ENCODE peak calls at places on chromosomes 4 and X, in four cellular contexts. K is gastrocnemius medialis, C is activated B cell treated with CpG ODN at 0.5 μM for 24 hours, B is OCI-LY7. U is an unnamed sample.

GRCh38 chr4:47533689-47534347 is 48.7 kb downstream of the ATP10D start:
- DNase-seq in K (no peak), C (no peak), B (no peak), U (no peak)

GRCh38 chr4:170007113-170007512 is 19.1 kb downstream of the MFAP3L start:
- DNase-seq in K (peak), C (no peak), B (no peak), U (no peak)

GRCh38 chr4:94743838-94744237 is 13.9 kb upstream of the BMPR1B start:
- DNase-seq in K (no peak), C (no peak), B (no peak), U (no peak)

GRCh38 chrX:52359614-52360232 is 9.1 kb upstream of the XAGE2 start:
- DNase-seq in K (no peak), C (no peak), B (no peak), U (no peak)

GRCh38 chr4:7151668-7152227 is 40.6 kb upstream of the SORCS2 start:
- DNase-seq in K (no peak), C (no peak), B (no peak), U (no peak)

GRCh38 chr4:56613101-56613862 is 67.8 kb downstream of the HOPX start:
- DNase-seq in K (no peak), C (no peak), B (no peak), U (no peak)

GRCh38 chr4:9964884-9965283 is 56.4 kb downstream of the SLC2A9 start:
- DNase-seq in K (no peak), C (no peak), B (no peak), U (no peak)

GRCh38 chr4:148737071-148737470 is 294.9 kb upstream of the NR3C2 start:
- DNase-seq in K (no peak), C (no peak), B (no peak), U (no peak)

GRCh38 chrX:110853610-110854009 is 58.0 kb upstream of the CHRDL1 start:
- DNase-seq in K (no peak), C (no peak), B (no peak), U (no peak)

GRCh38 chrX:131830400-131831184 is 192.5 kb upstream of the STK26 start:
- DNase-seq in K (peak), C (peak), B (peak), U (peak)
- TF ChIP-seq CTCF in K (peak), C (no peak), B (peak), U (peak)

GRCh38 chr4:119032921-119033685 is 102.5 kb upstream of the MYOZ2 start:
- DNase-seq in K (no peak), C (no peak), B (no peak), U (no peak)

GRCh38 chr4:119031218-119031617 is 104.4 kb upstream of the MYOZ2 start:
- DNase-seq in K (no peak), C (no peak), B (no peak), U (no peak)

GRCh38 chr4:119037709-119038463 is 97.7 kb upstream of the MYOZ2 start:
- DNase-seq in K (no peak), C (no peak), B (no peak), U (no peak)

GRCh38 chr4:119035941-119036737 is 99.5 kb upstream of the MYOZ2 start:
- DNase-seq in K (no peak), C (no peak), B (no peak), U (no peak)

GRCh38 chr4:119034276-119035008 is 101.2 kb upstream of the MYOZ2 start:
- DNase-seq in K (no peak), C (no peak), B (no peak), U (no peak)
- TF ChIP-seq CTCF in K (no peak), C (no peak), B (no peak), U (no peak)

GRCh38 chr4:83455300-83456183 is at the start of the genes HELQ and MRPS18C:
- DNase-seq in K (peak), C (peak), B (peak), U (peak)
- TF ChIP-seq CTCF in K (no peak), C (no peak), B (peak), U (peak)

GRCh38 chr4:20019310-20020015 is 232.2 kb upstream of the SLIT2 start:
- DNase-seq in K (no peak), C (no peak), B (no peak), U (no peak)
- TF ChIP-seq CTCF in K (no peak), C (no peak), B (no peak), U (no peak)

GRCh38 chr4:76308548-76308947 is 2.0 kb downstream of the STBD1 start:
- DNase-seq in K (peak), C (no peak), B (no peak), U (no peak)

GRCh38 chr4:76307670-76308014 is 1.1 kb downstream of the STBD1 start:
- DNase-seq in K (peak), C (no peak), B (no peak), U (no peak)

GRCh38 chr4:76305033-76305687 is 1.4 kb upstream of the STBD1 start:
- DNase-seq in K (no peak), C (no peak), B (no peak), U (no peak)

GRCh38 chr4:76306882-76307669 is 543 bp downstream of the STBD1 start:
- DNase-seq in K (peak), C (no peak), B (no peak), U (peak)

DNA sequence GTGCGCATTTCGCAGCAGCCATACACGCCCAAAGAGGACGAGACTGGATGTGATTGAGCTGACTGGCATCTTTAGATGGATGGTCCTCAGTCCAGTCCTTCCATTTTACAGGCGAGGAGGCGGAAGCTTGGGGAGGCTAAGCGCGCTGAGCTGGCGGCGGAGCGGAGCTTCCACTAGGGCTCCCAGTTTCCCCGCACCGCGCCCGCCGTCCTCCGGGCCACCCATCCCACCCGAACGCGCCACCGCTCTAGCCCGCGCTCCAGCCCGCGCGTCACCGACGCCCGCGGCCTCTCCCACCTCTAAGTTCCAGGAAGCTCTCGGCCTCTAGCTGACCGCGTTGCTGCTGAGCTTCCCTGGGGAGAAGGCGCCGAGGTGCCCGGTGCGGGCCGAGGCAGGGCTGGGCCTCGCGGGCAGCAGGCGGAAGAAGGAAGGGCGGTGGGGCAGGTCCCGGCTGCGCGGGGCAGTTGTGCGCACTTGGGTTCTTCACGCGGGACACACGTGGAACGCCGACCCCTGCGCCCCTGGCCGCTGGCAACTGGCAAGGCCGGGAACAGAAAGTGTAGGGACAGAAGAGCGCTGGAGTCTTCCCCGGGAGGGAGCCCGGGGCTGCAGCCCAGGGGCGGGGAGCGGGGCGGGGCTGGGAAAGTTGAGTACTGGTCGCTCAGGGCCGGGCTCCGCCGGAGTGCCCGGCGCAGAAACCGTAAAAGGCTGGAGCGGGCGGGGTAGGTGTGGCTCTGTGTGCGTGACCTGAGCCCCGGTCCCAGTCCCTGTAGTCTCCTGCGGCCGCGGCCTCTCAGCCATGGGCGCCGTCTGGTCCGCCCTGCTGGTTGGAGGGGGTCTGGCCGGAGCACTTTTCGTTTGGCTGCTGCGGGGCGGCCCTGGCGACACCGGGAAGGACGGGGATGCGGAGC is at the start of gene STBD1:
- DNase-seq in K (peak), C (peak), B (no peak), U (peak)
- TF ChIP-seq CTCF in K (peak), C (no peak), B (no peak), U (no peak)

GRCh38 chrX:102697506-102697905 is 14.7 kb upstream of the GPRASP2 start:
- DNase-seq in K (no peak), C (no peak), B (no peak), U (no peak)
- TF ChIP-seq CTCF in K (no peak), C (no peak), B (no peak), U (no peak)

GRCh38 chr4:134935320-134935719 is 733.7 kb upstream of the PABPC4L start:
- DNase-seq in K (no peak), C (no peak), B (peak), U (no peak)
- TF ChIP-seq CTCF in K (no peak), C (no peak), B (peak), U (peak)

GRCh38 chr4:14894392-14895292 is 107.6 kb upstream of the CPEB2 start:
- DNase-seq in K (no peak), C (no peak), B (no peak), U (no peak)

GRCh38 chr4:14892563-14892962 is 109.7 kb upstream of the CPEB2 start:
- DNase-seq in K (no peak), C (no peak), B (no peak), U (no peak)

GRCh38 chr4:14897217-14897616 is 105.1 kb upstream of the CPEB2 start:
- DNase-seq in K (no peak), C (no peak), B (no peak), U (no peak)

GRCh38 chr4:14896656-14897175 is 105.6 kb upstream of the CPEB2 start:
- DNase-seq in K (no peak), C (no peak), B (no peak), U (no peak)

GRCh38 chr4:14893713-14894112 is 108.6 kb upstream of the CPEB2 start:
- DNase-seq in K (no peak), C (no peak), B (no peak), U (no peak)
- TF ChIP-seq CTCF in K (no peak), C (no peak), B (no peak), U (no peak)

GRCh38 chr4:40843696-40844095 is 93.9 kb downstream of the NSUN7 start:
- DNase-seq in K (no peak), C (no peak), B (peak), U (no peak)
- TF ChIP-seq CTCF in K (peak), C (no peak), B (peak), U (no peak)

GRCh38 chrX:40922307-40922706 is 162.9 kb upstream of the USP9X start:
- DNase-seq in K (no peak), C (no peak), B (peak), U (no peak)
- TF ChIP-seq CTCF in K (no peak), C (no peak), B (peak), U (peak)

U was measured in AG09319.